ENCODE peak calls at places on chromosomes 11 and 22, in seven cellular contexts. W, L, F, B, A, M and J are unnamed samples.

GRCh38 chr11:115303929-115304328 is 200.3 kb downstream of the CADM1 start:
- DNase-seq in W (no peak), L (no peak), F (no peak), B (no peak), A (no peak), M (no peak), J (no peak)

GRCh38 chr11:95520765-95521542 is 268.6 kb downstream of the FAM76B start:
- DNase-seq in W (no peak), L (no peak), F (no peak), B (no peak), A (no peak), M (no peak), J (peak)

GRCh38 chr11:64132982-64133705 is 32.8 kb downstream of the MACROD1 start:
- DNase-seq in W (no peak), L (no peak), F (no peak), B (no peak), A (no peak), M (no peak), J (no peak)

GRCh38 chr11:75352417-75353206 is 1.2 kb upstream of the ARRB1 start:
- DNase-seq in W (no peak), L (no peak), F (no peak), B (no peak), A (no peak), M (peak), J (no peak)

GRCh38 chr11:30282289-30282631 is 40.6 kb upstream of the ARL14EP start:
- DNase-seq in W (no peak), L (no peak), F (no peak), B (no peak), A (no peak), M (no peak), J (no peak)

GRCh38 chr11:5712507-5712906 is 22.9 kb downstream of the TRIM22 start:
- DNase-seq in W (no peak), L (no peak), F (no peak), B (no peak), A (no peak), M (no peak), J (no peak)

GRCh38 chr22:22614065-22614464 is 30.3 kb upstream of the GGTLC2 start:
- DNase-seq in W (no peak), L (no peak), F (no peak), B (no peak), A (no peak), M (no peak), J (no peak)

GRCh38 chr11:116598036-116598435 is 174.8 kb downstream of the BUD13 start:
- DNase-seq in W (no peak), L (no peak), F (no peak), B (peak), A (no peak), M (no peak), J (no peak)

GRCh38 chr11:41382927-41383326 is 76.5 kb downstream of the LRRC4C start:
- DNase-seq in W (no peak), L (no peak), F (no peak), B (no peak), A (no peak), M (no peak), J (peak)

GRCh38 chr11:11843233-11843632 is 1.5 kb downstream of the USP47 start:
- DNase-seq in W (no peak), L (no peak), F (peak), B (no peak), A (no peak), M (peak), J (peak)

GRCh38 chr11:133323354-133323753 is 208.9 kb downstream of the OPCML start:
- DNase-seq in W (no peak), L (no peak), F (no peak), B (no peak), A (no peak), M (no peak), J (no peak)

GRCh38 chr11:38060930-38061329 is 1462.9 kb upstream of the RAG2 start:
- DNase-seq in W (no peak), L (no peak), F (no peak), B (no peak), A (no peak), M (no peak), J (no peak)

GRCh38 chr11:128733440-128734115 is 39.7 kb downstream of the FLI1 start:
- DNase-seq in W (no peak), L (no peak), F (no peak), B (no peak), A (no peak), M (no peak), J (no peak)

GRCh38 chr11:6991227-6991626 is 28.9 kb downstream of the ZNF214 start:
- DNase-seq in W (no peak), L (no peak), F (no peak), B (no peak), A (no peak), M (no peak), J (no peak)

GRCh38 chr11:64258356-64258755 is 7.0 kb downstream of the PLCB3 start:
- DNase-seq in W (no peak), L (no peak), F (no peak), B (no peak), A (no peak), M (no peak), J (no peak)

DNA sequence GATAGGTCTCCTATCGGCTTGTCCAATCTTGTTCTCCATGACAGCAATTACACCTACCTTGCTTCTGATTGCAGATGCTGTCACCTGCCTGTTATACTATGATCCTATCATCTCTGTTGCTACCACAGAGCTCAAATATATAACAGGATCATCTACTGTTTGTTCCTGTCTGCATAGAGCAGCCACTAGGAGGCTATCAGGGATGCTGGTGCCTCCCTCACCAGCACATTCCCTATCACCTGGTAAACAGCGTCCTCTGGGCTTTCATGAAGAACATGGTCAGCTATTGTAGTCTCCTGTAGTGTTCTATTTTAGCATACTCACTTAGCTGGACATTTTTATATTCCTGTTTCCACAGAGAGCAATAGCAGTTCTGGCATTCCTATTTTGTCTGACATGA is 87.8 kb upstream of the FAT3 start:
- DNase-seq in W (no peak), L (no peak), F (no peak), B (no peak), A (no peak), M (no peak), J (no peak)
- H3K4me3 ChIP-seq in W (no peak), L (no peak), F (no peak), B (no peak), A (no peak), M (no peak), J (no peak)

DNA sequence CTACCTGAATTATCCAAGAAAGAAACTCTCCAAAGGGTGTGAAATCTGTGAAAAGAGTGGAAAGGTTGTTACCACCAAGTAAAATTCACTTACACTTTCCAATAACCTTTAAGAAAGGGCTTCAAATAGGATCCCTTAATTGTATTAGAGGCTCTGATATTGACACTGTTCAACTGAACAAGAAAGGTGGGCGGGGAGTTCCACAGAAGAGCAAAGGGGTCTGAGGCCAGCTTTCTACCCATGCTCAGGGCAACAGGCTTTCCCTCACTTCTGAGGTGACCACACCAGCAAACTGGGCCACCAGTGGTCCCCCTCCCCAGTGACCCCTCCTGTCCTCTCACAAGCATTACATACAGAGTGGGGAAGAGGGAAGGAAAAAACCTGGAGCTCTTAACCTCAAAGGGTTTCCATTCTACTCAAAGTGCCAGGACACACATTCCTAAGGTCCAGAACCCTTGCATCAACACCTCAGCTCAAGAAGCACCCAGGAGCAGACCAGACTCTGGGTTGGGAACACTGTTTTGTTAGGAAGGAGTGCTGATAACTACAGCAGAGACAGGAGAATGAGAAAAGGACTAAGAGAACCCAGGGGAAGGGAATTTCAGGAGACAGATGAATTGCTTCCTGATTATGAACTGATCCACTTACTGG is 71.6 kb upstream of the AKIP1 start:
- DNase-seq in W (no peak), L (no peak), F (no peak), B (no peak), A (no peak), M (no peak), J (no peak)
- H3K4me3 ChIP-seq in W (no peak), L (no peak), F (no peak), B (no peak), A (no peak), M (no peak), J (no peak)

GRCh38 chr11:73747762-73748161 is 13.1 kb downstream of the RAB6A start:
- DNase-seq in W (no peak), L (no peak), F (no peak), B (no peak), A (no peak), M (no peak), J (no peak)
- H3K4me3 ChIP-seq in W (no peak), L (no peak), F (no peak), B (no peak), A (no peak), M (no peak), J (no peak)

DNA sequence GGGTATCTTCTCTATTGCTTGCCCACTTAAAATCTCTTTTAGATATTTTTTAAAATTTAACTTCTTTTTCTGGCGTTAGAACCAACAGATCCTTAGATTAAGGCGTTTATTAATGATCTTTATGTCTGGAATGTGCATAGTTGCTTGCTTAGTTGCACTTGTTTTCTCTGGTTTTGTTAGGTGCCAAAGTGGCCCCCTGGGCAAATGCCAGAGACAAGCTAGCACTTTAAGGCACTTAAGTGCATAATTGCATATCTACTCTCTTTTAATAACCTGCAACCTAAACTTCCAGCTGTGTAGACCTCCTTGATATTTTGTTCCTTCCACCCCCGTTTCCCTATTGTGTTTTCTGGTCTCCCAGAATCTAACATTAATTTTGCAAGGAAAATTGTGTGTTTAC is 3.3 kb downstream of the RBM4 start:
- DNase-seq in W (no peak), L (no peak), F (no peak), B (no peak), A (no peak), M (no peak), J (no peak)
- H3K4me3 ChIP-seq in W (peak), L (peak), F (peak), B (peak), A (peak), M (no peak), J (peak)

DNA sequence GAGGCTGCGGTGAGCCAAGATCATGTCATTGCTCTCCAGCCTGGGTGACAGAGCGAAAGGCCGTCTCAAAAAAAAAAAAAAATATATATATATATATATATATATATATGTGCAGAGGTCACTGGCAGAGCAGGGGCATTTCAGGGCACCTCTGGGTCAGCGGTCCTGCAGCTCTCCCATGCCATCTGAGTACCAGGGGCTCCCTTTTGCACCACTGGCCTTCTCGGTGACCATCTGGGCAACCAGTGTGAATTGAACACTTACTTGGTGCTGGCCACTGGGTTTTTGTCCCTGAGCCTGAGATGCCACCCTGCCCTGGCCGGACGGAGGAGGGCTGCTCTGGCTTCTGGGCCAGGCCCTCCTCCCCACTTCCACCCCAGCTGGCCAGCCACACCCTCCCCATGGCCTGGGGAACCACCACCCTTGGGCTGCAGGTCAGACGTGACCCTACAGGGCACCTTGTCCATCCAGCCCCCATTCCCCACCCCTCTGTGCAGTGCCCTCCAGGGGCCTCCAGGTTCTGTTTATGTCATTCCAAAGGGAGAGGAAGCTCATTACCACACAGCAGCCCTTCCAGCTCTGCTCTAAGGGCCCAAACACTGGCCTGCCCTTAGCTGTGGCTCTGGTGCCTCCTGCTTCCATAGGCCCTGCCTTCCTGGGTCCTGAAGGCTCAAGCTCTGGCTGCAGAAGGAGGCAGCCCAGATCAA is 10.3 kb downstream of the MAPK8IP1 start:
- DNase-seq in W (no peak), L (no peak), F (no peak), B (no peak), A (no peak), M (no peak), J (no peak)
- H3K4me3 ChIP-seq in W (no peak), L (no peak), F (no peak), B (no peak), A (no peak), M (no peak), J (no peak)

GRCh38 chr11:108197351-108197750 is 25.1 kb downstream of the NPAT start:
- DNase-seq in W (no peak), L (no peak), F (no peak), B (no peak), A (no peak), M (no peak), J (no peak)
- H3K4me3 ChIP-seq in W (no peak), L (no peak), F (no peak), B (no peak), A (no peak), M (no peak), J (no peak)

GRCh38 chr11:65786786-65787636 is at the start of gene OVOL1:
- DNase-seq in W (no peak), L (no peak), F (no peak), B (no peak), A (no peak), M (peak), J (no peak)
- H3K4me3 ChIP-seq in W (peak), L (peak), F (no peak), B (peak), A (no peak), M (peak), J (peak)

DNA sequence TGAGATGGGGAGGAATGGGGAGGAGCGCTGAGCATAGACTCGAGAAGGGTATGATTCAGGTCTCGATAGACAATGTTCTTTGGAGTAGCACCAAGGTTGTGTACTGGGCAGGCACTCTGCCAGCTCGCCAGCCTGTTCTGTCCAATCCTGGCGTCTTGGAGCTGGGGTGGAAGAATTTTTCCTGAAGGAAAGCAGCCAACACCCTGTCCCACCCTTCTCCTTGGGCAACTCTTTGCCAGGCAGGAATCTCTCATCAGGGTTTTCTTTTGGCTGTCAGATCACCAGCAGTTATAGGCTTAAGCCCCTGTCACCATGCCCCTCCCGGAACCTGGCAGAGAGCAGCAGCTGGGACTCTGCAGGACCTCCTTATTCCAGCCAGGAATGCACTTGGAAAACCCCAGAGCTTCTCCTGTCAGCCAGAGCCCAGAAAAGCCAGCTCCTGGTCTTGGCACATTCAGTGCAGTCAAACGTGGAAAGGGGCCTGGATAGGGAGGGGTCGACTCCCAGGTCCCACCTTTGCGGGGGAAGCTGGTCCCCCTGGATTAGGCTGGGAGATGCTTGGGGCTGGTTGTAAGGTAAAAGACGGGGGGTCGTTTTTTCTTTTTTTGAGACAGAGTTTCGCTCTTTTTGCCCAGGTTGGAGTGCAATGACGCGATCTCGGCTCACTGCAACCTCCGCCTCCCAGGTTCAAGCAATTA is 14.4 kb upstream of the SPTBN2 start:
- DNase-seq in W (no peak), L (no peak), F (no peak), B (no peak), A (no peak), M (peak), J (peak)
- H3K4me3 ChIP-seq in W (peak), L (no peak), F (no peak), B (no peak), A (peak), M (no peak), J (peak)

GRCh38 chr22:33917744-33918406 is 2.4 kb downstream of the LARGE1 start:
- DNase-seq in W (no peak), L (no peak), F (no peak), B (no peak), A (no peak), M (no peak), J (no peak)
- H3K4me3 ChIP-seq in W (peak), L (peak), F (no peak), B (peak), A (no peak), M (no peak), J (no peak)